ENCODE peak calls at places on chromosomes 6 and 20, in six cellular contexts. One of them, this sample, is unnamed.

GRCh38 chr20:9407805-9408421 is 106.5 kb upstream of the LAMP5 start:
- DNase-seq in activated CD4-positive, CD25-positive, alpha-beta regulatory T cell: no peak
- DNase-seq in naive B cell: peak
- DNase-seq in dorsolateral prefrontal cortex: peak
- DNase-seq in activated CD8-positive, alpha-beta memory T cell treated with anti-CD3 and anti-CD28 coated beads for 1 hour: no peak
- DNase-seq in GDM1: peak
- DNase-seq in this sample: peak

GRCh38 chr6:46129634-46130505 is at the start of gene ENPP4:
- DNase-seq in activated CD4-positive, CD25-positive, alpha-beta regulatory T cell: peak
- DNase-seq in naive B cell: peak
- DNase-seq in dorsolateral prefrontal cortex: peak
- DNase-seq in activated CD8-positive, alpha-beta memory T cell treated with anti-CD3 and anti-CD28 coated beads for 1 hour: peak
- DNase-seq in GDM1: peak
- DNase-seq in this sample: peak

GRCh38 chr6:45724511-45724910 is 291.1 kb downstream of the CLIC5 start:
- DNase-seq in activated CD4-positive, CD25-positive, alpha-beta regulatory T cell: no peak
- DNase-seq in naive B cell: no peak
- DNase-seq in dorsolateral prefrontal cortex: no peak
- DNase-seq in activated CD8-positive, alpha-beta memory T cell treated with anti-CD3 and anti-CD28 coated beads for 1 hour: no peak
- DNase-seq in GDM1: no peak
- DNase-seq in this sample: no peak

GRCh38 chr6:112988748-112989147 is 641.6 kb downstream of the RFPL4B start:
- DNase-seq in activated CD4-positive, CD25-positive, alpha-beta regulatory T cell: no peak
- DNase-seq in naive B cell: no peak
- DNase-seq in dorsolateral prefrontal cortex: no peak
- DNase-seq in activated CD8-positive, alpha-beta memory T cell treated with anti-CD3 and anti-CD28 coated beads for 1 hour: no peak
- DNase-seq in GDM1: no peak
- DNase-seq in this sample: no peak

GRCh38 chr20:52684176-52684575 is 288.0 kb upstream of the TSHZ2 start:
- DNase-seq in activated CD4-positive, CD25-positive, alpha-beta regulatory T cell: no peak
- DNase-seq in naive B cell: no peak
- DNase-seq in dorsolateral prefrontal cortex: peak
- DNase-seq in activated CD8-positive, alpha-beta memory T cell treated with anti-CD3 and anti-CD28 coated beads for 1 hour: no peak
- DNase-seq in GDM1: no peak
- DNase-seq in this sample: no peak

GRCh38 chr20:43955244-43956191 is 40.9 kb downstream of the TOX2 start:
- DNase-seq in activated CD4-positive, CD25-positive, alpha-beta regulatory T cell: peak
- DNase-seq in naive B cell: no peak
- DNase-seq in dorsolateral prefrontal cortex: no peak
- DNase-seq in activated CD8-positive, alpha-beta memory T cell treated with anti-CD3 and anti-CD28 coated beads for 1 hour: peak
- DNase-seq in GDM1: peak
- DNase-seq in this sample: peak

GRCh38 chr6:26268659-26269402 is 96.2 kb upstream of the BTN3A2 start:
- DNase-seq in activated CD4-positive, CD25-positive, alpha-beta regulatory T cell: no peak
- DNase-seq in naive B cell: no peak
- DNase-seq in dorsolateral prefrontal cortex: no peak
- DNase-seq in activated CD8-positive, alpha-beta memory T cell treated with anti-CD3 and anti-CD28 coated beads for 1 hour: no peak
- DNase-seq in GDM1: no peak
- DNase-seq in this sample: no peak

GRCh38 chr6:73203098-73203497 is 22.2 kb downstream of the KHDC1L start:
- DNase-seq in activated CD4-positive, CD25-positive, alpha-beta regulatory T cell: no peak
- DNase-seq in naive B cell: no peak
- DNase-seq in dorsolateral prefrontal cortex: no peak
- DNase-seq in activated CD8-positive, alpha-beta memory T cell treated with anti-CD3 and anti-CD28 coated beads for 1 hour: no peak
- DNase-seq in GDM1: no peak
- DNase-seq in this sample: no peak

GRCh38 chr6:89527634-89528033 is 94.7 kb downstream of the ANKRD6 start:
- DNase-seq in activated CD4-positive, CD25-positive, alpha-beta regulatory T cell: no peak
- DNase-seq in naive B cell: no peak
- DNase-seq in dorsolateral prefrontal cortex: no peak
- DNase-seq in activated CD8-positive, alpha-beta memory T cell treated with anti-CD3 and anti-CD28 coated beads for 1 hour: no peak
- DNase-seq in GDM1: no peak
- DNase-seq in this sample: no peak

GRCh38 chr6:109381747-109382575 is at the start of gene CD164:
- DNase-seq in activated CD4-positive, CD25-positive, alpha-beta regulatory T cell: peak
- DNase-seq in naive B cell: peak
- DNase-seq in dorsolateral prefrontal cortex: peak
- DNase-seq in activated CD8-positive, alpha-beta memory T cell treated with anti-CD3 and anti-CD28 coated beads for 1 hour: peak
- DNase-seq in GDM1: peak
- DNase-seq in this sample: peak

GRCh38 chr6:113318553-113318952 is 538.6 kb upstream of the MARCKS start:
- DNase-seq in activated CD4-positive, CD25-positive, alpha-beta regulatory T cell: no peak
- DNase-seq in naive B cell: no peak
- DNase-seq in dorsolateral prefrontal cortex: no peak
- DNase-seq in activated CD8-positive, alpha-beta memory T cell treated with anti-CD3 and anti-CD28 coated beads for 1 hour: no peak
- DNase-seq in GDM1: no peak
- DNase-seq in this sample: no peak

GRCh38 chr6:71419217-71419953 is 130.8 kb downstream of the OGFRL1 start:
- DNase-seq in activated CD4-positive, CD25-positive, alpha-beta regulatory T cell: no peak
- DNase-seq in naive B cell: no peak
- DNase-seq in dorsolateral prefrontal cortex: no peak
- DNase-seq in activated CD8-positive, alpha-beta memory T cell treated with anti-CD3 and anti-CD28 coated beads for 1 hour: no peak
- DNase-seq in GDM1: no peak
- DNase-seq in this sample: no peak

GRCh38 chr20:48465271-48465670 is 362.5 kb downstream of the PREX1 start:
- DNase-seq in activated CD4-positive, CD25-positive, alpha-beta regulatory T cell: no peak
- DNase-seq in naive B cell: no peak
- DNase-seq in dorsolateral prefrontal cortex: no peak
- DNase-seq in activated CD8-positive, alpha-beta memory T cell treated with anti-CD3 and anti-CD28 coated beads for 1 hour: no peak
- DNase-seq in GDM1: no peak
- DNase-seq in this sample: no peak

GRCh38 chr6:108742041-108742440 is 106.2 kb upstream of the ARMC2 start:
- DNase-seq in activated CD4-positive, CD25-positive, alpha-beta regulatory T cell: no peak
- DNase-seq in naive B cell: no peak
- DNase-seq in dorsolateral prefrontal cortex: no peak
- DNase-seq in activated CD8-positive, alpha-beta memory T cell treated with anti-CD3 and anti-CD28 coated beads for 1 hour: no peak
- DNase-seq in GDM1: peak
- DNase-seq in this sample: no peak

GRCh38 chr6:30156262-30156599 is 4.8 kb downstream of the TRIM10 start:
- DNase-seq in activated CD4-positive, CD25-positive, alpha-beta regulatory T cell: no peak
- DNase-seq in naive B cell: no peak
- DNase-seq in dorsolateral prefrontal cortex: no peak
- DNase-seq in activated CD8-positive, alpha-beta memory T cell treated with anti-CD3 and anti-CD28 coated beads for 1 hour: no peak
- DNase-seq in GDM1: no peak
- DNase-seq in this sample: no peak

GRCh38 chr6:133432021-133432989 is 191.1 kb downstream of the EYA4 start:
- DNase-seq in activated CD4-positive, CD25-positive, alpha-beta regulatory T cell: no peak
- DNase-seq in naive B cell: no peak
- DNase-seq in dorsolateral prefrontal cortex: no peak
- DNase-seq in activated CD8-positive, alpha-beta memory T cell treated with anti-CD3 and anti-CD28 coated beads for 1 hour: no peak
- DNase-seq in GDM1: no peak
- DNase-seq in this sample: no peak

GRCh38 chr20:58784321-58785074 is 66.2 kb downstream of the GNAS-AS1 start:
- DNase-seq in activated CD4-positive, CD25-positive, alpha-beta regulatory T cell: no peak
- DNase-seq in naive B cell: no peak
- DNase-seq in dorsolateral prefrontal cortex: no peak
- DNase-seq in activated CD8-positive, alpha-beta memory T cell treated with anti-CD3 and anti-CD28 coated beads for 1 hour: no peak
- DNase-seq in GDM1: no peak
- DNase-seq in this sample: no peak

GRCh38 chr6:111761783-111762312 is 111.4 kb downstream of the FYN start:
- DNase-seq in activated CD4-positive, CD25-positive, alpha-beta regulatory T cell: no peak
- DNase-seq in naive B cell: peak
- DNase-seq in dorsolateral prefrontal cortex: peak
- DNase-seq in activated CD8-positive, alpha-beta memory T cell treated with anti-CD3 and anti-CD28 coated beads for 1 hour: peak
- DNase-seq in GDM1: peak
- DNase-seq in this sample: peak

GRCh38 chr20:8583209-8584106 is 451.4 kb downstream of the PLCB1 start:
- DNase-seq in activated CD4-positive, CD25-positive, alpha-beta regulatory T cell: no peak
- DNase-seq in naive B cell: no peak
- DNase-seq in dorsolateral prefrontal cortex: no peak
- DNase-seq in activated CD8-positive, alpha-beta memory T cell treated with anti-CD3 and anti-CD28 coated beads for 1 hour: no peak
- DNase-seq in GDM1: no peak
- DNase-seq in this sample: no peak

GRCh38 chr20:58420798-58421496 is 31.9 kb downstream of the VAPB start:
- DNase-seq in activated CD4-positive, CD25-positive, alpha-beta regulatory T cell: no peak
- DNase-seq in naive B cell: no peak
- DNase-seq in dorsolateral prefrontal cortex: no peak
- DNase-seq in activated CD8-positive, alpha-beta memory T cell treated with anti-CD3 and anti-CD28 coated beads for 1 hour: no peak
- DNase-seq in GDM1: no peak
- DNase-seq in this sample: no peak

GRCh38 chr20:31747640-31748039 is 8.6 kb downstream of the TPX2 start:
- DNase-seq in activated CD4-positive, CD25-positive, alpha-beta regulatory T cell: no peak
- DNase-seq in naive B cell: no peak
- DNase-seq in dorsolateral prefrontal cortex: no peak
- DNase-seq in activated CD8-positive, alpha-beta memory T cell treated with anti-CD3 and anti-CD28 coated beads for 1 hour: no peak
- DNase-seq in GDM1: no peak
- DNase-seq in this sample: no peak

GRCh38 chr20:3786126-3786484 is 435 bp downstream of the CENPB start:
- DNase-seq in activated CD4-positive, CD25-positive, alpha-beta regulatory T cell: no peak
- DNase-seq in naive B cell: peak
- DNase-seq in dorsolateral prefrontal cortex: peak
- DNase-seq in activated CD8-positive, alpha-beta memory T cell treated with anti-CD3 and anti-CD28 coated beads for 1 hour: no peak
- DNase-seq in GDM1: no peak
- DNase-seq in this sample: peak

GRCh38 chr20:57922701-57923100 is 212.9 kb upstream of the PMEPA1 start:
- DNase-seq in activated CD4-positive, CD25-positive, alpha-beta regulatory T cell: no peak
- DNase-seq in naive B cell: no peak
- DNase-seq in dorsolateral prefrontal cortex: no peak
- DNase-seq in activated CD8-positive, alpha-beta memory T cell treated with anti-CD3 and anti-CD28 coated beads for 1 hour: no peak
- DNase-seq in GDM1: no peak
- DNase-seq in this sample: no peak

GRCh38 chr6:166058064-166058739 is 109.4 kb downstream of the TBXT start:
- DNase-seq in activated CD4-positive, CD25-positive, alpha-beta regulatory T cell: no peak
- DNase-seq in naive B cell: no peak
- DNase-seq in dorsolateral prefrontal cortex: peak
- DNase-seq in activated CD8-positive, alpha-beta memory T cell treated with anti-CD3 and anti-CD28 coated beads for 1 hour: no peak
- DNase-seq in GDM1: no peak
- DNase-seq in this sample: no peak

GRCh38 chr20:1874534-1875168 is 20.6 kb upstream of the SIRPA start:
- DNase-seq in activated CD4-positive, CD25-positive, alpha-beta regulatory T cell: no peak
- DNase-seq in naive B cell: no peak
- DNase-seq in dorsolateral prefrontal cortex: no peak
- DNase-seq in activated CD8-positive, alpha-beta memory T cell treated with anti-CD3 and anti-CD28 coated beads for 1 hour: no peak
- DNase-seq in GDM1: no peak
- DNase-seq in this sample: no peak